ENCODE peak calls at places on chromosomes 11 and 22, in eight cellular contexts. B is ovary, T is left ventricle myocardium inferior, K is aorta, I is neuronal stem cell, F is cardiac fibroblast, J is GM12865, L is neural progenitor cell. R is an unnamed sample.

GRCh38 chr11:1563697-1564534 is 8.2 kb downstream of the DUSP8 start:
- DNase-seq in B (no peak), T (no peak), K (no peak), I (no peak), F (no peak), J (no peak), L (no peak), R (no peak)

GRCh38 chr11:45928535-45929215 is 6.2 kb downstream of the LARGE2 start:
- DNase-seq in B (no peak), T (peak), K (peak), I (no peak), F (no peak), J (no peak), L (no peak), R (no peak)

GRCh38 chr11:92251980-92252379 is 27.4 kb downstream of the FAT3 start:
- DNase-seq in B (no peak), T (no peak), K (no peak), I (no peak), F (peak), J (no peak), L (no peak), R (no peak)

GRCh38 chr22:33299245-33299956 is 241.2 kb upstream of the SYN3 start:
- DNase-seq in B (no peak), T (no peak), K (no peak), I (no peak), F (no peak), J (peak), L (peak), R (no peak)

GRCh38 chr11:35246725-35247124 is 107.8 kb downstream of the CD44 start:
- DNase-seq in B (no peak), T (no peak), K (no peak), I (no peak), F (peak), J (no peak), L (no peak), R (no peak)

GRCh38 chr22:44337658-44338004 is 24.9 kb upstream of the SHISAL1 start:
- DNase-seq in B (peak), T (no peak), K (peak), I (no peak), F (peak), J (no peak), L (peak), R (peak)

GRCh38 chr11:32427935-32428664 is 7.2 kb downstream of the WT1 start:
- DNase-seq in B (peak), T (no peak), K (no peak), I (no peak), F (no peak), J (no peak), L (peak), R (no peak)

GRCh38 chr22:44732661-44733060 is 19.7 kb upstream of the ARHGAP8 start:
- DNase-seq in B (no peak), T (no peak), K (no peak), I (no peak), F (no peak), J (no peak), L (no peak), R (no peak)

GRCh38 chr11:3808846-3809623 is 675 bp downstream of the PGAP2 start:
- DNase-seq in B (no peak), T (no peak), K (peak), I (no peak), F (peak), J (peak), L (peak), R (peak)

GRCh38 chr22:22753526-22754267 is 109.3 kb downstream of the GGTLC2 start:
- DNase-seq in B (peak), T (no peak), K (no peak), I (peak), F (peak), J (peak), L (peak), R (peak)

GRCh38 chr11:61828629-61829407 is 718 bp downstream of the FADS2 start:
- DNase-seq in B (peak), T (peak), K (peak), I (peak), F (peak), J (peak), L (peak), R (peak)

GRCh38 chr11:10674991-10675440 is 18.5 kb downstream of the IRAG1 start:
- DNase-seq in B (no peak), T (peak), K (peak), I (no peak), F (peak), J (no peak), L (no peak), R (no peak)

GRCh38 chr11:57230797-57231538 is 6.1 kb downstream of the APLNR start:
- DNase-seq in B (no peak), T (no peak), K (no peak), I (no peak), F (no peak), J (no peak), L (peak), R (no peak)

GRCh38 chr11:125591659-125592304 is 870 bp upstream of the STT3A start:
- DNase-seq in B (peak), T (peak), K (peak), I (no peak), F (peak), J (peak), L (peak), R (peak)

GRCh38 chr11:17985517-17985916 is 27.3 kb downstream of the SERGEF start:
- DNase-seq in B (no peak), T (no peak), K (no peak), I (no peak), F (peak), J (no peak), L (no peak), R (no peak)

GRCh38 chr11:96579642-96580041 is 189.8 kb downstream of the JRKL start:
- DNase-seq in B (no peak), T (no peak), K (no peak), I (no peak), F (no peak), J (no peak), L (no peak), R (no peak)

GRCh38 chr11:8025123-8025522 is 38.0 kb downstream of the EIF3F start:
- DNase-seq in B (no peak), T (no peak), K (no peak), I (no peak), F (no peak), J (no peak), L (no peak), R (no peak)

GRCh38 chr11:64031001-64031400 is 4.7 kb upstream of the FLRT1 start:
- DNase-seq in B (no peak), T (no peak), K (no peak), I (no peak), F (no peak), J (no peak), L (no peak), R (no peak)

GRCh38 chr11:33018840-33019239 is 3.2 kb downstream of the DEPDC7 start:
- DNase-seq in B (no peak), T (no peak), K (no peak), I (no peak), F (no peak), J (no peak), L (no peak), R (no peak)

GRCh38 chr11:75786101-75786736 is 17.6 kb downstream of the DGAT2 start:
- DNase-seq in B (no peak), T (no peak), K (no peak), I (no peak), F (no peak), J (no peak), L (no peak), R (no peak)

GRCh38 chr11:10275714-10276113 is 18.3 kb downstream of the SBF2 start:
- DNase-seq in B (no peak), T (no peak), K (no peak), I (no peak), F (peak), J (no peak), L (no peak), R (no peak)

GRCh38 chr11:8127442-8127841 is 41.4 kb downstream of the RIC3 start:
- DNase-seq in B (no peak), T (no peak), K (no peak), I (no peak), F (no peak), J (no peak), L (no peak), R (no peak)

GRCh38 chr11:10351435-10351767 is 46.5 kb downstream of the ADM start:
- DNase-seq in B (peak), T (peak), K (no peak), I (no peak), F (no peak), J (no peak), L (no peak), R (no peak)

GRCh38 chr11:71543866-71544265 is 4.4 kb upstream of the KRTAP5-9 start:
- DNase-seq in B (no peak), T (no peak), K (peak), I (no peak), F (no peak), J (peak), L (no peak), R (no peak)

GRCh38 chr22:50191041-50191740 is 5.5 kb downstream of the TRABD start:
- DNase-seq in B (peak), T (no peak), K (no peak), I (no peak), F (no peak), J (peak), L (no peak), R (no peak)

GRCh38 chr11:83194284-83195175 is 1.0 kb downstream of the ANKRD42 start:
- DNase-seq in B (peak), T (peak), K (peak), I (peak), F (peak), J (peak), L (peak), R (peak)

GRCh38 chr11:83193315-83194283 is at the start of gene ANKRD42:
- DNase-seq in B (peak), T (peak), K (peak), I (peak), F (peak), J (peak), L (peak), R (peak)

GRCh38 chr11:83192846-83193245 is 666 bp upstream of the ANKRD42 start:
- DNase-seq in B (no peak), T (no peak), K (no peak), I (no peak), F (peak), J (no peak), L (no peak), R (no peak)

GRCh38 chr11:83195649-83196048 is 2.1 kb downstream of the ANKRD42 start:
- DNase-seq in B (no peak), T (no peak), K (no peak), I (no peak), F (no peak), J (no peak), L (no peak), R (no peak)

GRCh38 chr11:83195176-83195531 is 1.6 kb downstream of the ANKRD42 start:
- DNase-seq in B (no peak), T (no peak), K (no peak), I (no peak), F (no peak), J (no peak), L (no peak), R (no peak)
- H3K4me3 ChIP-seq in B (peak), T (peak), K (peak), I (no peak), F (peak), J (peak), L (peak), R (peak)

GRCh38 chr11:85680897-85681296 is 5.1 kb downstream of the CCDC89 start:
- DNase-seq in B (no peak), T (no peak), K (no peak), I (no peak), F (no peak), J (peak), L (no peak), R (no peak)

GRCh38 chr11:85679581-85679980 is 6.4 kb downstream of the CCDC89 start:
- DNase-seq in B (no peak), T (no peak), K (no peak), I (no peak), F (no peak), J (no peak), L (no peak), R (no peak)

GRCh38 chr11:85685820-85686459 is at the start of gene CCDC89:
- DNase-seq in B (peak), T (peak), K (peak), I (no peak), F (peak), J (peak), L (peak), R (no peak)

GRCh38 chr11:85682330-85683305 is 3.4 kb downstream of the CCDC89 start:
- DNase-seq in B (peak), T (peak), K (peak), I (no peak), F (peak), J (peak), L (no peak), R (no peak)

GRCh38 chr11:85685131-85685819 is 720 bp downstream of the CCDC89 start:
- DNase-seq in B (peak), T (no peak), K (peak), I (no peak), F (peak), J (no peak), L (no peak), R (no peak)
- H3K4me3 ChIP-seq in B (peak), T (peak), K (peak), I (no peak), F (peak), J (no peak), L (no peak), R (no peak)

GRCh38 chr11:86742436-86742805 is 57.9 kb upstream of the PRSS23 start:
- DNase-seq in B (no peak), T (no peak), K (no peak), I (no peak), F (peak), J (no peak), L (no peak), R (no peak)

GRCh38 chr11:86745571-86745970 is 54.8 kb upstream of the PRSS23 start:
- DNase-seq in B (no peak), T (no peak), K (no peak), I (no peak), F (no peak), J (no peak), L (no peak), R (no peak)

GRCh38 chr11:86741489-86742435 is 58.6 kb upstream of the PRSS23 start:
- DNase-seq in B (no peak), T (no peak), K (no peak), I (no peak), F (peak), J (no peak), L (no peak), R (no peak)

GRCh38 chr11:86740628-86741488 is 59.5 kb upstream of the PRSS23 start:
- DNase-seq in B (peak), T (no peak), K (no peak), I (peak), F (peak), J (no peak), L (peak), R (no peak)

GRCh38 chr11:86743223-86744118 is 56.9 kb upstream of the PRSS23 start:
- DNase-seq in B (no peak), T (no peak), K (peak), I (no peak), F (peak), J (no peak), L (no peak), R (no peak)
- H3K4me3 ChIP-seq in B (no peak), T (no peak), K (no peak), I (no peak), F (no peak), J (no peak), L (no peak), R (no peak)

GRCh38 chr11:111378185-111378772 is 796 bp downstream of the POU2AF1 start:
- DNase-seq in B (no peak), T (no peak), K (no peak), I (no peak), F (no peak), J (no peak), L (no peak), R (no peak)
- H3K4me3 ChIP-seq in B (no peak), T (no peak), K (no peak), I (no peak), F (no peak), J (peak), L (no peak), R (no peak)

GRCh38 chr11:66543263-66544107 is 2.4 kb downstream of the ZDHHC24 start:
- DNase-seq in B (peak), T (peak), K (peak), I (no peak), F (peak), J (peak), L (peak), R (peak)
- H3K4me3 ChIP-seq in B (no peak), T (peak), K (no peak), I (no peak), F (no peak), J (peak), L (no peak), R (peak)

DNA sequence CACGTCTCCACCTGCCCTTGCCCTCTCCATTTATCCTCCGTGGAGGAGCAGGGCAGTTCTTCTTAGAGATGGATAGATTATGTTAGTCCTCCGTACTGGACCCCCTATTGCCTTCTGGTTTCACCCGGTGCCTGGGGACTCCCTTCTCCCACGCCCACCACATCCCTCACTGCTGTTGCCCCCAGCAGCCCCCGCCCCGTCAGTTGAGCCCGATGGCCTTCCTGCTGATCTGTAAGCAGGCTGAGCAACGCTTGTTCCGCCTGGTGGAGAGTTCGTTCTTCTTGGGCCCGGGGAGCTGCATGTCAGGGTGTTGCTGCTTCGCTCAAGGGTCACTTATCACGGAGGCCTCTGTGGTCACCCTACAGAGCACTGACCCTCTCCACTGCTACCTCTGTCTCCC is 34.2 kb downstream of the B3GAT1 start:
- DNase-seq in B (no peak), T (peak), K (peak), I (no peak), F (no peak), J (no peak), L (no peak), R (no peak)
- H3K4me3 ChIP-seq in B (no peak), T (no peak), K (no peak), I (no peak), F (no peak), J (no peak), L (no peak), R (no peak)

GRCh38 chr11:115659061-115659963 is 155.1 kb upstream of the CADM1 start:
- DNase-seq in B (peak), T (peak), K (no peak), I (no peak), F (no peak), J (peak), L (peak), R (no peak)
- H3K4me3 ChIP-seq in B (no peak), T (peak), K (peak), I (peak), F (peak), J (no peak), L (peak), R (no peak)